ENCODE peak calls at places on chromosomes 12 and 14, in four cellular contexts. One of them, this sample, is unnamed.

GRCh38 chr12:68565391-68565903 is 45.3 kb upstream of the RAP1B start:
- DNase-seq in AG04450: no peak
- DNase-seq in foreskin fibroblast: peak
- DNase-seq in H4: peak
- DNase-seq in this sample: peak

GRCh38 chr12:26389303-26389702 is 193.9 kb downstream of the SSPN start:
- DNase-seq in AG04450: no peak
- DNase-seq in foreskin fibroblast: no peak
- DNase-seq in H4: no peak
- DNase-seq in this sample: no peak

GRCh38 chr14:70888681-70889175 is 18.5 kb upstream of the PCNX1 start:
- DNase-seq in AG04450: no peak
- DNase-seq in foreskin fibroblast: peak
- DNase-seq in H4: no peak
- DNase-seq in this sample: peak

GRCh38 chr14:29310757-29311156 is 544.2 kb downstream of the FOXG1 start:
- DNase-seq in AG04450: no peak
- DNase-seq in foreskin fibroblast: peak
- DNase-seq in H4: no peak
- DNase-seq in this sample: peak

GRCh38 chr14:94041551-94042346 is 15.6 kb downstream of the OTUB2 start:
- DNase-seq in AG04450: peak
- DNase-seq in foreskin fibroblast: peak
- DNase-seq in H4: no peak
- DNase-seq in this sample: no peak

GRCh38 chr12:71046215-71046614 is 111.6 kb downstream of the TSPAN8 start:
- DNase-seq in AG04450: no peak
- DNase-seq in foreskin fibroblast: peak
- DNase-seq in H4: peak
- DNase-seq in this sample: no peak

GRCh38 chr12:70660620-70661219 is 23.5 kb upstream of the PTPRB start:
- DNase-seq in AG04450: no peak
- DNase-seq in foreskin fibroblast: peak
- DNase-seq in H4: peak
- DNase-seq in this sample: peak

GRCh38 chr12:52539024-52539820 is 13.7 kb downstream of the KRT71 start:
- DNase-seq in AG04450: peak
- DNase-seq in foreskin fibroblast: peak
- DNase-seq in H4: peak
- DNase-seq in this sample: peak

GRCh38 chr12:80811957-80812708 is 95.4 kb downstream of the MYF5 start:
- DNase-seq in AG04450: no peak
- DNase-seq in foreskin fibroblast: no peak
- DNase-seq in H4: no peak
- DNase-seq in this sample: no peak

GRCh38 chr14:103520657-103521437 is 1.8 kb downstream of the CKB start:
- DNase-seq in AG04450: no peak
- DNase-seq in foreskin fibroblast: peak
- DNase-seq in H4: peak
- DNase-seq in this sample: no peak

GRCh38 chr14:105355850-105356604 is 41.5 kb downstream of the PACS2 start:
- DNase-seq in AG04450: no peak
- DNase-seq in foreskin fibroblast: no peak
- DNase-seq in H4: no peak
- DNase-seq in this sample: no peak